ENCODE peak calls at places on chromosome 1, in six cellular contexts. H is GM23338, O is endothelial cell of umbilical vein, D is transverse colon, S is GM12892, X is GM12878. C is an unnamed sample.

GRCh38 chr1:18927654-18928272 is 25.4 kb upstream of the ALDH4A1 start:
- DNase-seq in H (no peak), O (peak; percentile 60), D (no peak), S (peak; percentile 71), X (no peak), C (no peak)

GRCh38 chr1:15850450-15851079 is 3.1 kb downstream of the SPEN start:
- DNase-seq in H (no peak), O (peak; percentile 36), D (no peak), S (no peak), X (no peak), C (no peak)

GRCh38 chr1:154076413-154076812 is 78.5 kb downstream of the NUP210L start:
- DNase-seq in H (no peak), O (no peak), D (no peak), S (no peak), X (no peak), C (no peak)

GRCh38 chr1:30883389-30884172 is 25.0 kb downstream of the SDC3 start:
- DNase-seq in H (no peak), O (no peak), D (no peak), S (no peak), X (no peak), C (no peak)

GRCh38 chr1:223189903-223190724 is 47.1 kb upstream of the TLR5 start:
- DNase-seq in H (no peak), O (no peak), D (no peak), S (no peak), X (peak; percentile 30), C (no peak)

GRCh38 chr1:32774950-32775634 is 42.1 kb downstream of the YARS1 start:
- DNase-seq in H (no peak), O (peak; percentile 81), D (no peak), S (no peak), X (no peak), C (peak; percentile 39)

GRCh38 chr1:176638713-176639112 is 175.7 kb downstream of the PAPPA2 start:
- DNase-seq in H (no peak), O (no peak), D (no peak), S (no peak), X (no peak), C (no peak)

GRCh38 chr1:112818990-112819689 is 104.0 kb upstream of the PPM1J start:
- DNase-seq in H (no peak), O (peak; percentile 95), D (no peak), S (no peak), X (no peak), C (peak; percentile 32)

GRCh38 chr1:3623441-3624150 is 1.2 kb upstream of the TPRG1L start:
- DNase-seq in H (peak; percentile 52), O (no peak), D (no peak), S (no peak), X (no peak), C (no peak)

GRCh38 chr1:51420867-51421627 is 90.7 kb upstream of the TTC39A start:
- DNase-seq in H (peak; percentile 27), O (no peak), D (no peak), S (no peak), X (no peak), C (no peak)

GRCh38 chr1:209704584-209704983 is at the start of gene HSD11B1:
- DNase-seq in H (no peak), O (no peak), D (peak; percentile 57), S (no peak), X (no peak), C (no peak)

GRCh38 chr1:230189276-230190183 is 122.5 kb downstream of the GALNT2 start:
- DNase-seq in H (no peak), O (no peak), D (no peak), S (no peak), X (no peak), C (no peak)

GRCh38 chr1:39266269-39266668 is 61.8 kb downstream of the MACF1 start:
- DNase-seq in H (peak; percentile 60), O (peak; percentile 29), D (no peak), S (no peak), X (no peak), C (peak; percentile 24)

GRCh38 chr1:176517484-176517883 is 54.5 kb downstream of the PAPPA2 start:
- DNase-seq in H (no peak), O (no peak), D (no peak), S (no peak), X (peak; percentile 1), C (peak; percentile 3)

GRCh38 chr1:4218619-4219018 is 318.5 kb upstream of the C1orf174 start:
- DNase-seq in H (no peak), O (no peak), D (no peak), S (no peak), X (no peak), C (no peak)

GRCh38 chr1:212457740-212458338 is 25.1 kb downstream of the NENF start:
- DNase-seq in H (peak; percentile 93), O (peak; percentile 42), D (peak; percentile 52), S (no peak), X (no peak), C (peak; percentile 18)

GRCh38 chr1:84008631-84009030 is 9.7 kb upstream of the TTLL7 start:
- DNase-seq in H (no peak), O (no peak), D (no peak), S (no peak), X (no peak), C (no peak)

GRCh38 chr1:12465126-12465525 is 152.9 kb downstream of the DHRS3 start:
- DNase-seq in H (no peak), O (no peak), D (no peak), S (no peak), X (no peak), C (no peak)

GRCh38 chr1:179881642-179882252 is 338 bp upstream of the TOR1AIP1 start:
- DNase-seq in H (peak; percentile 83), O (peak; percentile 97), D (peak; percentile 82), S (no peak), X (no peak), C (no peak)

GRCh38 chr1:210123924-210124589 is 108.5 kb upstream of the SERTAD4 start:
- DNase-seq in H (no peak), O (peak; percentile 43), D (no peak), S (no peak), X (no peak), C (peak; percentile 37)

GRCh38 chr1:228317891-228318810 is 88.5 kb downstream of the TRIM11 start:
- DNase-seq in H (no peak), O (no peak), D (no peak), S (no peak), X (no peak), C (no peak)

GRCh38 chr1:183454377-183454776 is 17.9 kb upstream of the SMG7 start:
- DNase-seq in H (no peak), O (no peak), D (no peak), S (no peak), X (no peak), C (no peak)

GRCh38 chr1:29753244-29753643 is 516.9 kb downstream of the PTPRU start:
- DNase-seq in H (no peak), O (no peak), D (no peak), S (no peak), X (no peak), C (no peak)

GRCh38 chr1:76336951-76337371 is 262.4 kb downstream of the ST6GALNAC3 start:
- DNase-seq in H (peak; percentile 39), O (no peak), D (peak; percentile 8), S (no peak), X (no peak), C (peak; percentile 94)

GRCh38 chr1:163509126-163509525 is 187.4 kb downstream of the NUF2 start:
- DNase-seq in H (no peak), O (no peak), D (no peak), S (no peak), X (no peak), C (no peak)

DNA sequence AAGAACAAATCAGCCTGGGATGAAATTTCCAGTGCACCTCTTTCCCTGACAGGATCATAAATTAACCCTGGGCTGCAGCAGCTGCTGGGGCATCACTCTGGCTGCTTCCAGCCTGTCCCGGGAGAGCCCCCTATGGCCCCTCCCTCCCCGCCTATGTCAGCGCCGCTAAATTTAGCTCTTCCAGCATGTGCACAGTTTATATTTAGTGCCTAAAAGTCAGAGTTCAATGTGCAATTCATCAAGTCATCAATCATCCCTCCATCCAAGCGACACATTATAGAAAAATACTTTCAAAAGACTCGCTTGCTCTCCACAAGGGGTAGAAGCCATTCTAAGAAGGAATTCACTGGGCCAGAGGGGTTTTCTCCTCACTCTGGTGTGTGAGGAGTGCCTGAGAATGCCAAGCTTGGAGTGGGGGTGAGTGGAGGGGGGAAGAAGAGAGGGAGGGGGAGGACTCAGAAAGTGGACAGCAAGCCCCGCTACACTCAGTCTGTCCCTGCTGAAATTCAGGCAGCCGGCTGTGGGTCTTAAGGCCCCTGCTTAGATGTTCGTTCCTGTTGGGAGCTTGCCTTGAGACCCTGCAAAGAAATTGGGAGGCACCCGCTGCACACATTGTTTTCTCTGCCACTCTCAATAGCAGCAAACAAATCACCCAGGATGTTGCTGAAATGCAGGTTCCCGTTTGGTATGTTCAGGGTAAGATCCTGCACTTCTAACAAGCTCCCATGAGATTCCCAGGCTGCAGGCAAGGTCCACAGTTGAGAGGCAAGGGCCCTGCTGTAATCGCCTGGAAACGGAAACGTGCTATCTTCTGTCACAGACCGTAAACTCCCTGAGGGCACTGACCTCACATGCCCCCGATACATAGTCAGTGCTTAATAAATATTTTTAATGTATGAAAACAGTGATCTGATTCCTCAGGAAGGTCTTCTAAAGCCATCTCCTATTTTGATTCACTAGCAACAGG is 37.6 kb downstream of the XCL1 start:
- DNase-seq in H (no peak), O (no peak), D (no peak), S (no peak), X (no peak), C (no peak)
- TF ChIP-seq POLR2AphosphoS5 in H (no peak), O (no peak), D (no peak), S (no peak), X (no peak), C (no peak)

GRCh38 chr1:95369985-95370670 is 136.1 kb downstream of the RWDD3 start:
- DNase-seq in H (no peak), O (no peak), D (no peak), S (no peak), X (no peak), C (no peak)
- TF ChIP-seq POLR2AphosphoS5 in H (no peak), O (no peak), D (no peak), S (no peak), X (no peak), C (no peak)

DNA sequence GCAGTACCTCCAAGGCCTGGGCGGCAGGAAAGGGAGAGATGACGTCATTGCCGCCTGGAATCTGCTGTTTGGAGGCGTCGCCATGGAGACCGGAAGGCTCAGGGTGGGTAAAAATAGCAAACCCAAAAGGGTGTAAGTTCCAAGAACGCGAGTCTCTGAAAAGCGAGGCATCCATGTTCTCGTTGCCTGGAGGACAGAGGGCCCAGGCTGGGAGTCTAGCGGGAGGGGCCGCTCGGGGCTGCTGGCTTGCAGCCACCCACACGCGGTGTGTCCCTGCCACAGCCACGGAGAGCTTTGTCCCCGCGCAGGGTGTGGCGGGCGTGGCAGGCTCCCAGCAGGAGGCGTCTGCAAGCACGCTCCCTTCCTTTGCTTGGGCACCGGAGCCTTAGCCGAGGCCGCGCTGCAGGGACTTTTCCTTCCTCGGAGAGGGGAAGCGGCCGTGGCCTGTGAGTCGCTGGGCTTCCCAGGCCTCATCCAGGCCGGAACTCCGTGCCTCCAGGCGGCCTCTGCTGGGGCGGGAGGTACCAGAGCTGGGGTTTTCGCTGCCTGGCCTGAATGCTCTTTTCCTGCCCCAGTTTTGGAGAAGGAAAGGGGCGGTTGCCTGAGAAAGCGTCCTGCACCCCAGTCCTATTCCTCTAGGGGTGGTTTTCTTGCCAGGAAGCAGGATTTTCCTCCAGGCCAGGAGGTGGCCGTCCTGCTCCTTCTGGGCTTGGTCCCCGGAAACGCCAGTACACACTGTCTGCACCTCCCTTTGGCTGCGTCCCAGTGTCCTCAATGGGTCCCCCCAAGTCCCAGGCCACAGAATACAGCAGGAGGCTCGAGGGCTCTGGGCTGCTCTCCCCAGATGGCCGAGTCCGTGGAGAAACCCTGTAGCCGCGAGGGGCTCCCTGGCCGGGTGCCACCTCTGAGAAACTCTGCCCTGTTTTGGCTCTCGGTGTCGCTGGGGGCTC is 15.3 kb upstream of the SKI start:
- DNase-seq in H (peak; percentile 98), O (peak; percentile 97), D (peak; percentile 88), S (no peak), X (no peak), C (peak; percentile 84)
- TF ChIP-seq POLR2AphosphoS5 in H (peak; percentile 33), O (peak; percentile 82), D (peak; percentile 57), S (no peak), X (no peak), C (peak; percentile 64)

GRCh38 chr1:87331319-87332269 is 2.9 kb downstream of the LMO4 start:
- DNase-seq in H (peak; percentile 94), O (peak; percentile 67), D (peak; percentile 83), S (peak; percentile 44), X (no peak), C (no peak)
- TF ChIP-seq POLR2AphosphoS5 in H (peak; percentile 59), O (peak; percentile 59), D (peak; percentile 62), S (no peak), X (no peak), C (no peak)